ENCODE peak calls at places on chromosomes 5 and 9, in ten cellular contexts. C is heart left ventricle, R is adrenal gland, G is prostate gland, H is A549, L is IMR-90, K is uterus, E is HCT116, P is Peyer's patch, A is ovary. I is an unnamed sample.

GRCh38 chr5:88602584-88602983 is 280.4 kb downstream of the MEF2C start:
- DNase-seq in C (peak; percentile 28), R (no peak), G (no peak), H (peak; percentile 44), L (no peak), K (no peak), E (peak; percentile 10), P (peak; percentile 53), A (no peak), I (no peak)

GRCh38 chr5:111043712-111044506 is 27.6 kb upstream of the TSLP start:
- DNase-seq in C (no peak), R (no peak), G (no peak), H (no peak), L (peak; percentile 87), K (no peak), E (no peak), P (no peak), A (no peak), I (no peak)

GRCh38 chr9:98263482-98264357 is 8.3 kb upstream of the TBC1D2 start:
- DNase-seq in C (peak; percentile 88), R (peak; percentile 76), G (peak; percentile 77), H (peak; percentile 81), L (peak; percentile 84), K (peak; percentile 72), E (peak; percentile 69), P (peak; percentile 94), A (peak; percentile 77), I (peak; percentile 72)

GRCh38 chr9:22144226-22144625 is 135.1 kb upstream of the CDKN2B start:
- DNase-seq in C (no peak), R (no peak), G (no peak), H (no peak), L (peak; percentile 2), K (no peak), E (no peak), P (no peak), A (no peak), I (no peak)

GRCh38 chr5:147675168-147675567 is 107.4 kb downstream of the JAKMIP2 start:
- DNase-seq in C (no peak), R (no peak), G (no peak), H (no peak), L (no peak), K (no peak), E (no peak), P (no peak), A (no peak), I (no peak)

GRCh38 chr5:159826351-159827222 is 89.7 kb upstream of the ADRA1B start:
- DNase-seq in C (peak; percentile 56), R (no peak), G (no peak), H (peak; percentile 93), L (peak; percentile 81), K (no peak), E (peak; percentile 81), P (peak; percentile 53), A (no peak), I (peak; percentile 69)

GRCh38 chr5:132770476-132771159 is 6.4 kb downstream of the SEPTIN8 start:
- DNase-seq in C (no peak), R (no peak), G (no peak), H (no peak), L (no peak), K (no peak), E (no peak), P (peak; percentile 34), A (no peak), I (no peak)

GRCh38 chr5:108271127-108271526 is 110.8 kb downstream of the FBXL17 start:
- DNase-seq in C (no peak), R (no peak), G (no peak), H (no peak), L (no peak), K (no peak), E (no peak), P (no peak), A (no peak), I (no peak)

GRCh38 chr5:40983781-40984180 is 74.5 kb downstream of the C7 start:
- DNase-seq in C (no peak), R (no peak), G (no peak), H (no peak), L (peak; percentile 19), K (no peak), E (no peak), P (no peak), A (no peak), I (no peak)

GRCh38 chr9:116133163-116133562 is 20.4 kb upstream of the PAPPA start:
- DNase-seq in C (no peak), R (no peak), G (no peak), H (no peak), L (no peak), K (no peak), E (no peak), P (no peak), A (no peak), I (no peak)

GRCh38 chr5:148834689-148835088 is 8.3 kb downstream of the ADRB2 start:
- DNase-seq in C (no peak), R (no peak), G (no peak), H (no peak), L (no peak), K (no peak), E (no peak), P (no peak), A (no peak), I (no peak)

GRCh38 chr5:96935556-96936430 is at the start of gene LNPEP:
- DNase-seq in C (peak; percentile 98), R (peak; percentile 98), G (peak; percentile 97), H (peak; percentile 98), L (peak; percentile 97), K (peak; percentile 94), E (peak; percentile 94), P (peak; percentile 99), A (peak; percentile 94), I (peak; percentile 85)
- TF ChIP-seq POLR2A in C (no peak), R (peak; percentile 92), G (peak; percentile 82), H (peak; percentile 61), L (no peak), K (peak; percentile 83), E (peak; percentile 71), P (peak; percentile 85), A (peak; percentile 79), I (peak; percentile 74)

DNA sequence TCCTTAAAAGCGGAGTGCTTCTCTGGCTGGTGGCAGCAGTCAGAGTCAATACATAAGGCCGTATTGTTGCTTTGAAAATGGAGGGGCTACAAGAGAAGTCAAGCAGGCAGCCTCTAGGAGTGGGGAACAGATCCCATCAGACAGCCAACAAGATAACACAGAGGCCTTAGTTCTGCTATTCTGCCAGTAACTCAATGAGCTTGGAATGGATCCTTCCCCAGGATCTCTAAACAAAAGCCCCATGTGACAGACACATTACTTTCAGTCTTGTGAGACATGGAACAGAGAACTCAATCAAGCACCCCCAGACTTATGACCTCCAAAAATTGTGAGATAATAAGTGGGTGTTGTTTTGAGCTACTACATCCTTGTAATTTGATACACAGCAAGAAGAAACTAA is 158.6 kb downstream of the RFX3 start:
- DNase-seq in C (no peak), R (no peak), G (no peak), H (no peak), L (no peak), K (no peak), E (no peak), P (no peak), A (no peak), I (no peak)
- TF ChIP-seq POLR2A in C (no peak), R (no peak), G (no peak), H (no peak), L (no peak), K (no peak), E (no peak), P (no peak), A (no peak), I (no peak)

GRCh38 chr9:137195525-137196220 is 4.9 kb downstream of the TPRN start:
- DNase-seq in C (no peak), R (no peak), G (no peak), H (no peak), L (no peak), K (no peak), E (no peak), P (peak; percentile 83), A (no peak), I (no peak)
- TF ChIP-seq POLR2A in C (no peak), R (no peak), G (no peak), H (no peak), L (no peak), K (no peak), E (no peak), P (peak; percentile 49), A (no peak), I (no peak)

GRCh38 chr5:80059354-80059980 is 24.3 kb downstream of the THBS4 start:
- DNase-seq in C (no peak), R (no peak), G (no peak), H (no peak), L (no peak), K (no peak), E (no peak), P (no peak), A (no peak), I (no peak)

GRCh38 chr5:80054682-80055081 is 19.5 kb downstream of the THBS4 start:
- DNase-seq in C (no peak), R (no peak), G (no peak), H (peak; percentile 5), L (peak; percentile 53), K (no peak), E (no peak), P (no peak), A (no peak), I (peak; percentile 58)

GRCh38 chr5:80061005-80061404 is 25.9 kb downstream of the THBS4 start:
- DNase-seq in C (no peak), R (no peak), G (no peak), H (no peak), L (no peak), K (no peak), E (no peak), P (no peak), A (no peak), I (no peak)

GRCh38 chr5:80055491-80056170 is 20.5 kb downstream of the THBS4 start:
- DNase-seq in C (no peak), R (no peak), G (no peak), H (no peak), L (no peak), K (no peak), E (no peak), P (no peak), A (no peak), I (no peak)

GRCh38 chr5:80057121-80057520 is 22.0 kb downstream of the THBS4 start:
- DNase-seq in C (no peak), R (no peak), G (no peak), H (no peak), L (no peak), K (no peak), E (no peak), P (no peak), A (no peak), I (no peak)
- TF ChIP-seq POLR2A in C (no peak), R (no peak), G (no peak), H (no peak), L (no peak), K (no peak), E (no peak), P (no peak), A (no peak), I (no peak)

GRCh38 chr5:10301842-10302610 is 5.7 kb downstream of the CMBL start:
- DNase-seq in C (peak; percentile 87), R (peak; percentile 95), G (peak; percentile 91), H (peak; percentile 70), L (no peak), K (no peak), E (no peak), P (peak; percentile 94), A (no peak), I (peak; percentile 68)
- TF ChIP-seq POLR2A in C (no peak), R (peak; percentile 83), G (no peak), H (no peak), L (no peak), K (no peak), E (no peak), P (peak; percentile 51), A (no peak), I (no peak)